ENCODE peak calls at places on chromosomes 1 and 21, in nine cellular contexts. P, Q, A, E, W, X, U, B and Z are unnamed samples. For H3K27me3, the result is how much of the 10 kb centered on the place peaks cover.

GRCh38 chr1:7299994-7300393 is 471.1 kb upstream of the VAMP3 start:
- DNase-seq in U (peak), X (no peak), W (no peak), A (no peak), B (no peak), Q (no peak), P (no peak), E (no peak), Z (no peak)

GRCh38 chr1:151156515-151156819 is at the start of gene TNFAIP8L2:
- DNase-seq in E (no peak), P (peak), A (peak), X (no peak), B (peak), U (no peak), W (peak), Q (peak), Z (no peak)

GRCh38 chr1:88985033-88985432 is 7.4 kb downstream of the KYAT3 start:
- DNase-seq in B (no peak), P (no peak), E (peak), W (no peak), Q (peak), A (no peak), X (no peak), U (peak), Z (no peak)

GRCh38 chr1:243723458-243724043 is 126.5 kb downstream of the AKT3 start:
- DNase-seq in X (no peak), U (no peak), W (no peak), E (no peak), A (no peak), B (no peak), Q (no peak), P (no peak), Z (no peak)

GRCh38 chr1:236535656-236536293 is 12.0 kb downstream of the LGALS8 start:
- DNase-seq in X (no peak), B (no peak), E (no peak), W (no peak), Q (no peak), U (peak), A (no peak), P (no peak), Z (peak)

GRCh38 chr21:15506086-15506485 is 223.7 kb upstream of the USP25 start:
- DNase-seq in Q (no peak), U (no peak), X (no peak), E (no peak), A (no peak), B (no peak), W (no peak), P (no peak), Z (no peak)

GRCh38 chr1:34013958-34014737 is 150.3 kb downstream of the HMGB4 start:
- DNase-seq in E (peak), P (peak), Q (peak), A (no peak), B (no peak), X (peak), U (peak), W (no peak), Z (peak)

GRCh38 chr1:172321429-172321828 is 99.1 kb upstream of the C1orf105 start:
- DNase-seq in U (peak), Q (no peak), X (no peak), P (no peak), B (no peak), E (no peak), W (no peak), A (no peak), Z (no peak)

GRCh38 chr1:153592706-153593105 is 20.2 kb downstream of the S100A16 start:
- DNase-seq in X (no peak), A (no peak), W (no peak), B (no peak), U (no peak), E (no peak), Q (no peak), P (no peak), Z (no peak)

GRCh38 chr1:2802421-2802961 is 998 bp upstream of the TTC34 start:
- DNase-seq in Q (no peak), A (no peak), X (no peak), E (no peak), B (peak), U (no peak), P (no peak), W (no peak), Z (no peak)

GRCh38 chr21:38505654-38506523 is 7.6 kb upstream of the ERG start:
- DNase-seq in U (peak), Q (peak), X (no peak), B (no peak), W (no peak), P (peak), A (no peak), E (no peak), Z (no peak)

GRCh38 chr1:164703415-164703814 is 144.4 kb downstream of the PBX1 start:
- DNase-seq in P (no peak), X (no peak), Q (peak), B (no peak), U (no peak), W (no peak), A (no peak), E (peak), Z (no peak)

GRCh38 chr21:37531402-37532042 is 164.9 kb downstream of the DYRK1A start:
- DNase-seq in B (peak), P (no peak), E (peak), W (no peak), X (no peak), A (peak), Q (no peak), U (peak), Z (no peak)

GRCh38 chr1:195376190-195376589 is 1232.0 kb downstream of the KCNT2 start:
- DNase-seq in P (peak), E (no peak), U (peak), B (no peak), X (no peak), A (no peak), Q (no peak), W (no peak), Z (no peak)

GRCh38 chr1:172397221-172397620 is 23.3 kb upstream of the C1orf105 start:
- DNase-seq in U (no peak), B (no peak), W (no peak), E (no peak), Q (no peak), P (no peak), X (no peak), A (no peak), Z (no peak)

GRCh38 chr1:111789077-111789476 is 33.4 kb downstream of the DDX20 start:
- DNase-seq in P (no peak), U (no peak), B (no peak), A (no peak), Q (peak), W (no peak), X (no peak), E (no peak), Z (no peak)

GRCh38 chr1:36305915-36306209 is 306 bp upstream of the SH3D21 start:
- DNase-seq in W (no peak), A (peak), B (no peak), Q (no peak), X (no peak), E (no peak), P (no peak), U (no peak), Z (no peak)

GRCh38 chr1:179298952-179299351 is 5.4 kb downstream of the SOAT1 start:
- DNase-seq in P (no peak), E (no peak), U (no peak), X (no peak), B (no peak), A (no peak), Q (no peak), W (peak), Z (no peak)

GRCh38 chr1:169326644-169327316 is 40.8 kb downstream of the NME7 start:
- DNase-seq in Q (no peak), B (no peak), E (no peak), P (no peak), X (no peak), A (no peak), W (peak), U (no peak), Z (no peak)

GRCh38 chr21:41507521-41508414 is at the start of gene TMPRSS2:
- DNase-seq in X (no peak), U (no peak), Q (peak), A (peak), P (peak), W (no peak), E (peak), B (no peak), Z (peak)

GRCh38 chr1:21447311-21447710 is 7.4 kb downstream of the NBPF3 start:
- DNase-seq in A (no peak), Q (no peak), P (no peak), U (no peak), E (no peak), X (no peak), B (no peak), W (no peak), Z (no peak)

GRCh38 chr1:66750578-66750977 is 1.7 kb upstream of the DYNLT5 start:
- DNase-seq in E (no peak), U (no peak), X (no peak), P (no peak), Q (no peak), B (no peak), W (no peak), A (no peak), Z (no peak)

GRCh38 chr1:11026052-11026451 is 13.6 kb downstream of the TARDBP start:
- DNase-seq in A (no peak), W (no peak), X (no peak), Q (no peak), P (no peak), B (no peak), E (no peak), U (no peak), Z (no peak)

GRCh38 chr1:46616277-46617107 is at the start of gene MOB3C:
- DNase-seq in B (peak), P (peak), W (peak), U (peak), X (peak), E (peak), Q (peak), A (peak), Z (peak)

GRCh38 chr1:156673387-156674121 is 3.7 kb downstream of the NES start:
- DNase-seq in U (peak), Q (no peak), E (no peak), X (no peak), W (no peak), P (peak), B (no peak), A (no peak), Z (no peak)
- H3K4me3 ChIP-seq in U (peak), Q (no peak), E (no peak), X (no peak), W (no peak), P (peak), B (no peak), A (no peak), Z (no peak)

GRCh38 chr1:31772669-31773248 is 8.6 kb upstream of the ADGRB2 start:
- DNase-seq in P (no peak), Q (no peak), A (no peak), X (no peak), W (no peak), E (no peak), U (no peak), B (no peak), Z (no peak)
- H3K27me3 ChIP-seq in P (half or more), Q (under half), A (half or more), X (under half), W (under half), E (under half), U (under half), B (under half), Z (under half)

GRCh38 chr1:181099152-181100014 is 10.9 kb downstream of the IER5 start:
- DNase-seq in W (peak), P (peak), B (no peak), U (peak), X (no peak), E (no peak), A (no peak), Q (no peak), Z (no peak)
- H3K4me3 ChIP-seq in W (peak), P (peak), B (no peak), U (peak), X (no peak), E (no peak), A (no peak), Q (no peak), Z (no peak)

GRCh38 chr21:45408271-45408791 is 3.4 kb downstream of the COL18A1 start:
- DNase-seq in A (no peak), P (no peak), E (peak), B (peak), W (no peak), Q (no peak), U (no peak), X (no peak), Z (no peak)
- H3K27me3 ChIP-seq in A (under half), P (under half), E (under half), B (under half), W (under half), Q (under half), U (under half), X (under half), Z (under half)